ENCODE peak calls at places on chromosomes 13 and 19, in ten cellular contexts. Z is stimulated activated CD8-positive, alpha-beta memory T cell treated with anti-CD3 and anti-CD28 coated beads, Interleukin-4, amount 100 ng/mL, for 4 hours; K is aorta; P is activated T-cell treated with anti-CD3 and anti-CD28 coated beads for 48 hours; C is NCI-H1092 treated with DMSO at 0.1 percent for 48 hours; S is H54; F is SW480; D is A549; L is T-helper 1 cell; E is pancreas. A is an unnamed sample.

GRCh38 chr13:81304121-81304659 is 963.3 kb upstream of the SPRY2 start:
- DNase-seq in S (no peak), Z (no peak), K (no peak), C (no peak), L (no peak), P (no peak), D (no peak), E (no peak), F (no peak), A (no peak)

GRCh38 chr19:30228726-30229523 is 143.3 kb upstream of the ZNF536 start:
- DNase-seq in F (no peak), L (no peak), K (no peak), Z (no peak), E (no peak), S (no peak), D (no peak), P (no peak), C (no peak), A (no peak)

GRCh38 chr19:1063030-1063908 is 3.7 kb upstream of the ARHGAP45 start:
- DNase-seq in C (no peak), S (no peak), F (no peak), Z (no peak), L (peak; percentile 64), D (no peak), E (no peak), P (peak; percentile 68), K (no peak), A (no peak)

GRCh38 chr19:30064776-30065494 is 122.9 kb downstream of the URI1 start:
- DNase-seq in D (no peak), P (no peak), E (no peak), L (no peak), S (no peak), K (no peak), Z (no peak), C (no peak), F (no peak), A (no peak)

GRCh38 chr13:58960909-58961308 is 1202.8 kb downstream of the DIAPH3 start:
- DNase-seq in F (peak; percentile 14), C (peak; percentile 59), E (no peak), S (no peak), P (no peak), Z (no peak), L (no peak), D (no peak), K (no peak), A (no peak)

GRCh38 chr19:48370955-48371354 is 6.8 kb downstream of the SYNGR4 start:
- DNase-seq in F (no peak), Z (no peak), E (no peak), L (no peak), S (no peak), P (no peak), K (no peak), C (no peak), D (no peak), A (no peak)

GRCh38 chr19:13909430-13909829 is 3.4 kb downstream of the CC2D1A start:
- DNase-seq in Z (no peak), D (no peak), P (no peak), L (no peak), E (peak; percentile 60), S (no peak), F (no peak), K (no peak), C (no peak), A (no peak)

GRCh38 chr19:47430041-47430802 is 10.9 kb upstream of the MEIS3 start:
- DNase-seq in S (no peak), E (peak; percentile 37), Z (no peak), P (no peak), C (no peak), F (no peak), K (no peak), D (no peak), L (no peak), A (no peak)

GRCh38 chr13:106917024-106917491 is 349.1 kb upstream of the ARGLU1 start:
- DNase-seq in C (no peak), P (no peak), D (no peak), F (no peak), K (no peak), S (no peak), L (no peak), E (no peak), Z (no peak), A (no peak)

GRCh38 chr19:40147693-40148347 is 43.4 kb upstream of the MAP3K10 start:
- DNase-seq in C (no peak), S (peak; percentile 81), P (no peak), Z (no peak), K (no peak), F (peak; percentile 63), E (no peak), L (no peak), D (no peak), A (no peak)

GRCh38 chr19:49552749-49553148 is 24.9 kb downstream of the RCN3 start:
- DNase-seq in L (no peak), S (no peak), Z (no peak), D (no peak), C (no peak), E (no peak), K (no peak), P (no peak), F (no peak), A (no peak)

GRCh38 chr13:100674848-100675659 is 459 bp upstream of the TMTC4 start:
- DNase-seq in P (peak; percentile 99), D (peak; percentile 89), K (peak; percentile 100), L (peak; percentile 99), E (peak; percentile 100), Z (peak; percentile 99), F (peak; percentile 95), C (peak; percentile 99), S (peak; percentile 100), A (peak; percentile 100)

GRCh38 chr13:40271931-40272775 is 394.3 kb downstream of the FOXO1 start:
- DNase-seq in E (peak; percentile 52), S (peak; percentile 17), Z (peak; percentile 32), L (no peak), F (peak; percentile 15), C (no peak), P (peak; percentile 41), D (no peak), K (peak; percentile 82), A (no peak)

GRCh38 chr13:77544365-77544764 is 8.9 kb downstream of the SCEL start:
- DNase-seq in S (no peak), E (peak; percentile 64), Z (no peak), P (no peak), F (no peak), L (no peak), C (no peak), K (no peak), D (no peak), A (no peak)

GRCh38 chr19:11166281-11167142 is 10.9 kb upstream of the SPC24 start:
- DNase-seq in D (no peak), F (no peak), P (no peak), Z (no peak), E (no peak), L (no peak), S (no peak), K (no peak), C (no peak), A (no peak)

GRCh38 chr19:16315825-16316505 is 8.7 kb upstream of the KLF2 start:
- DNase-seq in L (no peak), S (no peak), F (no peak), Z (no peak), D (no peak), K (no peak), C (no peak), P (no peak), E (no peak), A (no peak)

GRCh38 chr13:97366172-97366688 is 67.7 kb upstream of the RAP2A start:
- DNase-seq in S (no peak), F (no peak), D (no peak), Z (no peak), P (no peak), E (no peak), K (no peak), L (no peak), C (no peak), A (no peak)

GRCh38 chr19:33441828-33442227 is 68.3 kb downstream of the CEBPG start:
- DNase-seq in F (no peak), L (no peak), S (no peak), C (no peak), E (no peak), K (peak; percentile 9), Z (no peak), D (no peak), P (no peak), A (no peak)

GRCh38 chr19:54137913-54138776 is 583 bp downstream of the CNOT3 start:
- DNase-seq in E (no peak), C (no peak), P (no peak), D (no peak), L (peak; percentile 43), S (peak; percentile 67), F (no peak), Z (no peak), K (no peak), A (no peak)

GRCh38 chr19:3420909-3421619 is 54.7 kb downstream of the NFIC start:
- DNase-seq in F (no peak), C (no peak), P (no peak), S (no peak), Z (no peak), E (no peak), K (no peak), L (no peak), D (no peak), A (no peak)

GRCh38 chr19:7527516-7528191 is 5.2 kb downstream of the MCOLN1 start:
- DNase-seq in L (no peak), C (no peak), Z (no peak), F (no peak), S (no peak), K (no peak), E (no peak), D (no peak), P (no peak), A (no peak)

GRCh38 chr19:38362076-38362945 is 12.1 kb upstream of the PSMD8 start:
- DNase-seq in C (no peak), E (peak; percentile 77), L (peak; percentile 49), D (peak; percentile 94), S (peak; percentile 92), P (peak; percentile 86), F (peak; percentile 93), Z (peak; percentile 35), K (peak; percentile 94), A (peak; percentile 58)

GRCh38 chr13:43374621-43375020 is 351.2 kb downstream of the DNAJC15 start:
- DNase-seq in D (no peak), E (no peak), S (no peak), Z (no peak), C (no peak), P (no peak), K (no peak), F (no peak), L (no peak), A (no peak)

GRCh38 chr19:10217085-10217484 is 14.0 kb downstream of the S1PR2 start:
- DNase-seq in D (no peak), P (no peak), C (no peak), L (no peak), F (no peak), S (no peak), Z (no peak), E (no peak), K (no peak), A (no peak)

A was measured in activated B cell treated with CpG ODN at 0.5 μM for 24 hours.